ENCODE peak calls at places on chromosomes 2 and 18, in nine cellular contexts. R is tibial nerve, W is HCT116, F is prostate gland, I is IMR-90, Z is heart left ventricle, G is body of pancreas, X is uterus, E is breast epithelium. O is an unnamed sample.

GRCh38 chr2:119360423-119360966 is 6.1 kb downstream of the C2orf76 start:
- DNase-seq in R (no peak), W (no peak), F (no peak), I (no peak), Z (no peak), G (no peak), X (no peak), E (no peak), O (no peak)

GRCh38 chr2:44075536-44075935 is 79.7 kb upstream of the LRPPRC start:
- DNase-seq in R (no peak), W (no peak), F (no peak), I (peak), Z (peak), G (no peak), X (no peak), E (no peak), O (no peak)

GRCh38 chr2:83594261-83594660 is 864.8 kb downstream of the SUCLG1 start:
- DNase-seq in R (no peak), W (no peak), F (no peak), I (no peak), Z (no peak), G (no peak), X (no peak), E (no peak), O (no peak)

GRCh38 chr18:59748628-59749360 is 51.6 kb upstream of the CCBE1 start:
- DNase-seq in R (no peak), W (peak), F (no peak), I (peak), Z (no peak), G (no peak), X (no peak), E (no peak), O (no peak)

GRCh38 chr2:108297436-108298141 is 8.9 kb downstream of the SULT1C2 start:
- DNase-seq in R (no peak), W (no peak), F (no peak), I (peak), Z (no peak), G (no peak), X (no peak), E (no peak), O (no peak)

GRCh38 chr2:26196683-26197418 is 24.0 kb downstream of the GAREM2 start:
- DNase-seq in R (no peak), W (no peak), F (no peak), I (no peak), Z (no peak), G (no peak), X (no peak), E (no peak), O (no peak)

GRCh38 chr2:71716697-71717624 is 263.6 kb downstream of the DYSF start:
- DNase-seq in R (peak), W (peak), F (peak), I (peak), Z (peak), G (peak), X (peak), E (peak), O (no peak)

GRCh38 chr2:225041871-225042799 is at the start of gene DOCK10:
- DNase-seq in R (no peak), W (no peak), F (no peak), I (peak), Z (peak), G (no peak), X (peak), E (no peak), O (no peak)

GRCh38 chr2:200774920-200775319 is 36.8 kb upstream of the BZW1 start:
- DNase-seq in R (no peak), W (no peak), F (no peak), I (no peak), Z (no peak), G (no peak), X (no peak), E (no peak), O (no peak)

GRCh38 chr2:231590614-231591013 is 2.0 kb upstream of the TEX44 start:
- DNase-seq in R (no peak), W (no peak), F (no peak), I (no peak), Z (no peak), G (no peak), X (no peak), E (no peak), O (no peak)

GRCh38 chr2:238027591-238028415 is 33.0 kb upstream of the SCLY start:
- DNase-seq in R (no peak), W (no peak), F (no peak), I (no peak), Z (no peak), G (no peak), X (no peak), E (no peak), O (no peak)

GRCh38 chr2:166773268-166773949 is 114.9 kb upstream of the XIRP2 start:
- DNase-seq in R (no peak), W (no peak), F (no peak), I (no peak), Z (no peak), G (no peak), X (no peak), E (no peak), O (no peak)

GRCh38 chr2:64604155-64604554 is 49.6 kb downstream of the SERTAD2 start:
- DNase-seq in R (no peak), W (no peak), F (no peak), I (no peak), Z (no peak), G (no peak), X (no peak), E (no peak), O (no peak)

GRCh38 chr18:79522451-79523220 is 126.9 kb downstream of the NFATC1 start:
- DNase-seq in R (no peak), W (no peak), F (no peak), I (no peak), Z (peak), G (no peak), X (no peak), E (peak), O (no peak)

DNA sequence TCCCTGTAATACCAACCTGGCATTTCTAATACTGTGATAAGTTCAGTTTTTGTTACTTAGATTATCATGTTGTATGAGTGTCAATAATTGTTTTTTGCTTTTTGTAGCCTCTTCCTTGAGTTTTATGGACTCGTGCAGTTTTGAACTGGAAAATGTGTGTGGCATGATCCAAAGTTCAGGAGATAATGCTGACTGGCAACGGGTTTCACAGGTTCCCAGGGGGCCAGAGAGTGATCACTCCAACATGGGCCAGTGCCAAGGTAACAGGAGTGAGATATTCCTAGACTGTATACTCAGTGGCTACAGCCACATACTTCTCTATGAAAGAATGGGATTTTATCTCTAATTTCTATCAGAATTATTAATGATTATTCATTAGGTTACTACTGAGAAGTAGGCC is 18.2 kb downstream of the MEP1B start:
- DNase-seq in R (no peak), W (no peak), F (no peak), I (no peak), Z (no peak), G (peak), X (no peak), E (no peak), O (no peak)
- H3K27ac ChIP-seq in R (no peak), W (no peak), F (no peak), I (no peak), Z (no peak), G (no peak), X (no peak), E (no peak), O (no peak)

GRCh38 chr2:20617081-20617575 is 33.8 kb downstream of the HS1BP3 start:
- DNase-seq in R (peak), W (no peak), F (no peak), I (no peak), Z (peak), G (peak), X (peak), E (peak), O (no peak)

GRCh38 chr2:20618468-20618885 is 32.4 kb downstream of the HS1BP3 start:
- DNase-seq in R (peak), W (no peak), F (no peak), I (no peak), Z (no peak), G (no peak), X (peak), E (peak), O (no peak)

GRCh38 chr2:20616341-20616871 is 34.5 kb downstream of the HS1BP3 start:
- DNase-seq in R (no peak), W (no peak), F (no peak), I (no peak), Z (no peak), G (no peak), X (peak), E (peak), O (no peak)

GRCh38 chr2:20618886-20619521 is 31.9 kb downstream of the HS1BP3 start:
- DNase-seq in R (peak), W (no peak), F (no peak), I (no peak), Z (no peak), G (peak), X (no peak), E (peak), O (no peak)

DNA sequence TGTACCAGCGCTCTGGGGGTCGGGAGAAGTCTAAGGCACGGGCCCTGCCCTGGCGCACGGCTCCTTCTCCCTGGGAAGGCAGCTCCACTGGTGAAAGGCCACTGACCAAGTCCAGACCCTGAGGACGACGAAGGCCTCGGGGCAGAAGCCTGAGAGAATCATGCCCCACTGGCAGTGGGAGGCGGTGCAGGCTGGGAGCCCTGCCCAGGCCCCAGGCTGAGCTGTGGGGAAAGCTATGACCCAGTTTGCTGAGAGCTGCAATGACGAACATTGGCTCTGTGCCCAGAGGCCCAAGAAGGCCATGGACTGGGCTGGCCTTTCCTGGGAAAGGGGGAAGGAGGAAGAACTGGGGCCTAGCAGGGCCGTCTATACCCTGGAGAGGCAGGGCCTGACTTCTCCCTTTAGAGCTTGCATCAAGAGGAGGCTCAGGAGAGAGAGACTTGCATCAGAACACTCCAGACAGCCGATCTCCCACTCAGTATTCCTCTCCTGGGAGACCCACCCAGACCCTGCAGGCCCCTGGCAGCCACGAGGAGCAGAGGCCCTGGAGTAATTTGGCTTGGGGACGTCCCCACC is 32.9 kb downstream of the HS1BP3 start:
- DNase-seq in R (peak), W (peak), F (peak), I (peak), Z (peak), G (peak), X (peak), E (peak), O (peak)
- TF ChIP-seq POLR2A in R (peak), W (no peak), F (no peak), I (peak), Z (no peak), G (peak), X (peak), E (no peak), O (no peak)

DNA sequence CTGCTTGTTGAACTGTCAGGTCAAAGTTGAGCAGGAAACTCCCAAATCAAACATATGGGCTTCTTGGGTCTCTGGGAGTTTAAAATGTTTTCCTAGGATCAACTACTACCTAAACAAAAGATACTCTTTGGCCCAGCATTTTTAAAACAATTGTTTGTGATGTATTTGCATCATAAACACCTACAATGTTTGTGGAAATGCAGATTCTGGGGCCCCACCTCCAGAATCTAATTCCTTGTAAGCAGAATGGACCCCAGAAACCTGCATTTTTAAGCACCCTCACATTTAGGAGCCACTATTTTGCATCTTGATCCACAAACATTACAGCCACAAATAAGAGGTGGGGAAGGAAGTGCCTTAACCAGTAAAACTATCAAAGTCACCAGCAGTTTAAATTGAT is 104.1 kb downstream of the TMEM131 start:
- DNase-seq in R (no peak), W (no peak), F (no peak), I (no peak), Z (no peak), G (no peak), X (no peak), E (no peak), O (no peak)
- H3K27ac ChIP-seq in R (no peak), W (no peak), F (no peak), I (no peak), Z (no peak), G (no peak), X (no peak), E (no peak), O (no peak)

GRCh38 chr2:20224716-20225293 is at the start of gene SDC1:
- DNase-seq in R (no peak), W (no peak), F (peak), I (peak), Z (peak), G (peak), X (peak), E (peak), O (no peak)
- TF ChIP-seq POLR2A in R (no peak), W (no peak), F (peak), I (no peak), Z (no peak), G (no peak), X (no peak), E (no peak), O (no peak)

DNA sequence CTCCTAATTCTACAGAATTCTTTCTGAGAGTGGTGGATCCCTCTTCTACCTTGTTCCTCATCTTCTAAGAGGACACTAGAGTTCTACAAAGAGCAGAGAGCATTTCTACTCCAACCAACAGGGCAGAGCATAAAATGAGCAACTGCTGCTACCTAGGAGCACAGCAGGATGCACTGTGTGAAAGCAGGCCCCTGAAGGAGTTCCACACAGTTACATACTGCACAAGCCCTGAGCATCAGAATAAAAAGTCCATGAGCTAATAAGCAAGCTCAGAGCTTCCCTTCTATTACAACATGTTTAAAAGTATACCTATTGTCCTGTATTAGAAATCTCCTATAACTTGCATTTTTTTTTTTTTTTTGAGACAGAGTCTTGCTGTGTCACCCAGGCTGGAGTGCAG is 8.4 kb downstream of the FHL2 start:
- DNase-seq in R (no peak), W (no peak), F (no peak), I (no peak), Z (no peak), G (no peak), X (no peak), E (no peak), O (no peak)
- H3K27ac ChIP-seq in R (no peak), W (peak), F (peak), I (peak), Z (peak), G (no peak), X (no peak), E (peak), O (no peak)

GRCh38 chr2:229445013-229445412 is 173.9 kb upstream of the PID1 start:
- DNase-seq in R (peak), W (peak), F (peak), I (peak), Z (peak), G (peak), X (peak), E (peak), O (no peak)
- TF ChIP-seq POLR2A in R (no peak), W (no peak), F (no peak), I (no peak), Z (no peak), G (no peak), X (peak), E (no peak), O (no peak)

GRCh38 chr2:178873912-178874311 is 66.7 kb upstream of the TTN start:
- DNase-seq in R (no peak), W (no peak), F (no peak), I (no peak), Z (no peak), G (no peak), X (no peak), E (no peak), O (no peak)
- H3K27ac ChIP-seq in R (no peak), W (no peak), F (no peak), I (no peak), Z (peak), G (peak), X (no peak), E (no peak), O (no peak)

GRCh38 chr2:157760949-157761348 is 115.2 kb downstream of the ACVR1 start:
- DNase-seq in R (no peak), W (no peak), F (no peak), I (no peak), Z (no peak), G (no peak), X (no peak), E (no peak), O (no peak)

GRCh38 chr2:157761520-157761919 is 114.6 kb downstream of the ACVR1 start:
- DNase-seq in R (no peak), W (no peak), F (no peak), I (peak), Z (no peak), G (no peak), X (no peak), E (no peak), O (no peak)

GRCh38 chr2:157769866-157770265 is 106.3 kb downstream of the ACVR1 start:
- DNase-seq in R (no peak), W (no peak), F (no peak), I (no peak), Z (no peak), G (no peak), X (no peak), E (no peak), O (no peak)

GRCh38 chr2:157759855-157760254 is 116.3 kb downstream of the ACVR1 start:
- DNase-seq in R (no peak), W (no peak), F (no peak), I (no peak), Z (no peak), G (no peak), X (no peak), E (no peak), O (no peak)

GRCh38 chr2:157764386-157764785 is 111.7 kb downstream of the ACVR1 start:
- DNase-seq in R (no peak), W (no peak), F (no peak), I (no peak), Z (no peak), G (no peak), X (no peak), E (no peak), O (no peak)
- TF ChIP-seq POLR2A in R (no peak), W (no peak), F (no peak), I (no peak), Z (no peak), G (no peak), X (no peak), E (no peak), O (no peak)

DNA sequence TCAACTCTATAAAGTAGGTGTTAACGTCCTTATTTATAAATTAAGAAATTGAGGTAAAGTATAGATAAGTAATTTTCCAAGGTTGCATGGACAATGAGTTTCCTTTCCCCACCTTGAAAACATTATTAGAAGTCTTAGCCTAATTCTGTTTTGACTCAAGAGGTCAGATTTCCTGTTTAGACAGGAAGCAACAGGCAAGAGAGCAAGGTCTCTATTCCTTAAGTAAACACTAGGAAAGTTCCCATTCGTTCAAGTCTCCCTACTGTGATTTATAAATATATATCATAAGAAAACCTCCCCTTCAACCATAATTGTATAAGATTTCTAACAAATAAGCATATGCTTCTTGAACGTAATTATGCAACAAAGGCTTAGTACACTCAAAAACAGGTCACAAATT is 40.3 kb downstream of the CLASP1 start:
- DNase-seq in R (no peak), W (no peak), F (no peak), I (no peak), Z (no peak), G (no peak), X (no peak), E (no peak), O (no peak)
- H3K27ac ChIP-seq in R (no peak), W (no peak), F (no peak), I (no peak), Z (no peak), G (no peak), X (no peak), E (no peak), O (no peak)